ENCODE peak calls at places on chromosomes 13 and 19, in nine cellular contexts. One of them, this sample, is unnamed.
A peak's percentile ranks its signal among the peaks of the same experiment; 100 is the strongest.

GRCh38 chr19:932647-933552 is 7.1 kb downstream of the ARID3A start:
- DNase-seq in NCI-H1105: no peak
- DNase-seq in stimulated activated naive CD8-positive, alpha-beta T cell treated with anti-CD3 and anti-CD28 coated beads, Interleukin-15, amount 100 ng/mL, for 72 hours: no peak
- DNase-seq in iris pigment epithelial cell: peak; percentile 94
- DNase-seq in omental fat pad: no peak
- DNase-seq in HuH-7: no peak
- DNase-seq in AML-193: no peak
- DNase-seq in activated T-helper 2 cell treated with anti-CD3 and anti-CD28 coated beads, Interferon-gamma antibody, Interleukin-2, Interleukin-4, amounts not matched to agents 10 μg/mL and 5 μg/mL and 100 μg/mL, durations not matched to agents 14 hours and 24 hours and 36 hours: no peak
- DNase-seq in GM06990: peak; percentile 73
- DNase-seq in this sample: no peak

GRCh38 chr13:44380404-44381165 is 7.0 kb downstream of the SERP2 start:
- DNase-seq in NCI-H1105: no peak
- DNase-seq in stimulated activated naive CD8-positive, alpha-beta T cell treated with anti-CD3 and anti-CD28 coated beads, Interleukin-15, amount 100 ng/mL, for 72 hours: no peak
- DNase-seq in iris pigment epithelial cell: peak; percentile 35
- DNase-seq in omental fat pad: no peak
- DNase-seq in HuH-7: no peak
- DNase-seq in AML-193: no peak
- DNase-seq in activated T-helper 2 cell treated with anti-CD3 and anti-CD28 coated beads, Interferon-gamma antibody, Interleukin-2, Interleukin-4, amounts not matched to agents 10 μg/mL and 5 μg/mL and 100 μg/mL, durations not matched to agents 14 hours and 24 hours and 36 hours: no peak
- DNase-seq in GM06990: no peak
- DNase-seq in this sample: no peak

GRCh38 chr13:33016414-33017409 is at the start of gene KL:
- DNase-seq in NCI-H1105: no peak
- DNase-seq in stimulated activated naive CD8-positive, alpha-beta T cell treated with anti-CD3 and anti-CD28 coated beads, Interleukin-15, amount 100 ng/mL, for 72 hours: peak; percentile 47
- DNase-seq in iris pigment epithelial cell: no peak
- DNase-seq in omental fat pad: no peak
- DNase-seq in HuH-7: no peak
- DNase-seq in AML-193: no peak
- DNase-seq in activated T-helper 2 cell treated with anti-CD3 and anti-CD28 coated beads, Interferon-gamma antibody, Interleukin-2, Interleukin-4, amounts not matched to agents 10 μg/mL and 5 μg/mL and 100 μg/mL, durations not matched to agents 14 hours and 24 hours and 36 hours: no peak
- DNase-seq in GM06990: peak; percentile 64
- DNase-seq in this sample: no peak

GRCh38 chr19:29872224-29872731 is 60.5 kb downstream of the CCNE1 start:
- DNase-seq in NCI-H1105: peak; percentile 33
- DNase-seq in stimulated activated naive CD8-positive, alpha-beta T cell treated with anti-CD3 and anti-CD28 coated beads, Interleukin-15, amount 100 ng/mL, for 72 hours: peak; percentile 8
- DNase-seq in iris pigment epithelial cell: no peak
- DNase-seq in omental fat pad: no peak
- DNase-seq in HuH-7: peak; percentile 70
- DNase-seq in AML-193: no peak
- DNase-seq in activated T-helper 2 cell treated with anti-CD3 and anti-CD28 coated beads, Interferon-gamma antibody, Interleukin-2, Interleukin-4, amounts not matched to agents 10 μg/mL and 5 μg/mL and 100 μg/mL, durations not matched to agents 14 hours and 24 hours and 36 hours: no peak
- DNase-seq in GM06990: no peak
- DNase-seq in this sample: no peak

GRCh38 chr13:70623260-70623659 is 515.0 kb upstream of the KLHL1 start:
- DNase-seq in NCI-H1105: no peak
- DNase-seq in stimulated activated naive CD8-positive, alpha-beta T cell treated with anti-CD3 and anti-CD28 coated beads, Interleukin-15, amount 100 ng/mL, for 72 hours: no peak
- DNase-seq in iris pigment epithelial cell: peak; percentile 25
- DNase-seq in omental fat pad: no peak
- DNase-seq in HuH-7: no peak
- DNase-seq in AML-193: peak; percentile 60
- DNase-seq in activated T-helper 2 cell treated with anti-CD3 and anti-CD28 coated beads, Interferon-gamma antibody, Interleukin-2, Interleukin-4, amounts not matched to agents 10 μg/mL and 5 μg/mL and 100 μg/mL, durations not matched to agents 14 hours and 24 hours and 36 hours: no peak
- DNase-seq in GM06990: no peak
- DNase-seq in this sample: no peak

GRCh38 chr13:46914341-46914740 is 17.5 kb upstream of the HTR2A start:
- DNase-seq in NCI-H1105: no peak
- DNase-seq in stimulated activated naive CD8-positive, alpha-beta T cell treated with anti-CD3 and anti-CD28 coated beads, Interleukin-15, amount 100 ng/mL, for 72 hours: no peak
- DNase-seq in iris pigment epithelial cell: no peak
- DNase-seq in omental fat pad: no peak
- DNase-seq in HuH-7: no peak
- DNase-seq in AML-193: no peak
- DNase-seq in activated T-helper 2 cell treated with anti-CD3 and anti-CD28 coated beads, Interferon-gamma antibody, Interleukin-2, Interleukin-4, amounts not matched to agents 10 μg/mL and 5 μg/mL and 100 μg/mL, durations not matched to agents 14 hours and 24 hours and 36 hours: no peak
- DNase-seq in GM06990: no peak
- DNase-seq in this sample: no peak

GRCh38 chr19:38196948-38197656 is 26.9 kb downstream of the DPF1 start:
- DNase-seq in NCI-H1105: no peak
- DNase-seq in stimulated activated naive CD8-positive, alpha-beta T cell treated with anti-CD3 and anti-CD28 coated beads, Interleukin-15, amount 100 ng/mL, for 72 hours: no peak
- DNase-seq in iris pigment epithelial cell: no peak
- DNase-seq in omental fat pad: no peak
- DNase-seq in HuH-7: no peak
- DNase-seq in AML-193: no peak
- DNase-seq in activated T-helper 2 cell treated with anti-CD3 and anti-CD28 coated beads, Interferon-gamma antibody, Interleukin-2, Interleukin-4, amounts not matched to agents 10 μg/mL and 5 μg/mL and 100 μg/mL, durations not matched to agents 14 hours and 24 hours and 36 hours: no peak
- DNase-seq in GM06990: no peak
- DNase-seq in this sample: no peak

GRCh38 chr13:112962911-112963625 is 5.9 kb upstream of the MCF2L start:
- DNase-seq in NCI-H1105: no peak
- DNase-seq in stimulated activated naive CD8-positive, alpha-beta T cell treated with anti-CD3 and anti-CD28 coated beads, Interleukin-15, amount 100 ng/mL, for 72 hours: no peak
- DNase-seq in iris pigment epithelial cell: no peak
- DNase-seq in omental fat pad: no peak
- DNase-seq in HuH-7: no peak
- DNase-seq in AML-193: no peak
- DNase-seq in activated T-helper 2 cell treated with anti-CD3 and anti-CD28 coated beads, Interferon-gamma antibody, Interleukin-2, Interleukin-4, amounts not matched to agents 10 μg/mL and 5 μg/mL and 100 μg/mL, durations not matched to agents 14 hours and 24 hours and 36 hours: no peak
- DNase-seq in GM06990: no peak
- DNase-seq in this sample: no peak

GRCh38 chr13:66528139-66528538 is 702.0 kb downstream of the PCDH9 start:
- DNase-seq in NCI-H1105: no peak
- DNase-seq in stimulated activated naive CD8-positive, alpha-beta T cell treated with anti-CD3 and anti-CD28 coated beads, Interleukin-15, amount 100 ng/mL, for 72 hours: no peak
- DNase-seq in iris pigment epithelial cell: no peak
- DNase-seq in omental fat pad: no peak
- DNase-seq in HuH-7: no peak
- DNase-seq in AML-193: no peak
- DNase-seq in activated T-helper 2 cell treated with anti-CD3 and anti-CD28 coated beads, Interferon-gamma antibody, Interleukin-2, Interleukin-4, amounts not matched to agents 10 μg/mL and 5 μg/mL and 100 μg/mL, durations not matched to agents 14 hours and 24 hours and 36 hours: no peak
- DNase-seq in GM06990: no peak
- DNase-seq in this sample: no peak

GRCh38 chr19:13681509-13681908 is 82.8 kb upstream of the MRI1 start:
- DNase-seq in NCI-H1105: no peak
- DNase-seq in stimulated activated naive CD8-positive, alpha-beta T cell treated with anti-CD3 and anti-CD28 coated beads, Interleukin-15, amount 100 ng/mL, for 72 hours: no peak
- DNase-seq in iris pigment epithelial cell: no peak
- DNase-seq in omental fat pad: no peak
- DNase-seq in HuH-7: no peak
- DNase-seq in AML-193: no peak
- DNase-seq in activated T-helper 2 cell treated with anti-CD3 and anti-CD28 coated beads, Interferon-gamma antibody, Interleukin-2, Interleukin-4, amounts not matched to agents 10 μg/mL and 5 μg/mL and 100 μg/mL, durations not matched to agents 14 hours and 24 hours and 36 hours: no peak
- DNase-seq in GM06990: no peak
- DNase-seq in this sample: no peak

GRCh38 chr13:112053167-112053743 is 13.7 kb upstream of the SOX1 start:
- DNase-seq in NCI-H1105: no peak
- DNase-seq in stimulated activated naive CD8-positive, alpha-beta T cell treated with anti-CD3 and anti-CD28 coated beads, Interleukin-15, amount 100 ng/mL, for 72 hours: no peak
- DNase-seq in iris pigment epithelial cell: no peak
- DNase-seq in omental fat pad: no peak
- DNase-seq in HuH-7: no peak
- DNase-seq in AML-193: no peak
- DNase-seq in activated T-helper 2 cell treated with anti-CD3 and anti-CD28 coated beads, Interferon-gamma antibody, Interleukin-2, Interleukin-4, amounts not matched to agents 10 μg/mL and 5 μg/mL and 100 μg/mL, durations not matched to agents 14 hours and 24 hours and 36 hours: no peak
- DNase-seq in GM06990: no peak
- DNase-seq in this sample: no peak

GRCh38 chr13:27211771-27212364 is 39.5 kb upstream of the RPL21 start:
- DNase-seq in NCI-H1105: no peak
- DNase-seq in stimulated activated naive CD8-positive, alpha-beta T cell treated with anti-CD3 and anti-CD28 coated beads, Interleukin-15, amount 100 ng/mL, for 72 hours: no peak
- DNase-seq in iris pigment epithelial cell: peak; percentile 86
- DNase-seq in omental fat pad: no peak
- DNase-seq in HuH-7: no peak
- DNase-seq in AML-193: no peak
- DNase-seq in activated T-helper 2 cell treated with anti-CD3 and anti-CD28 coated beads, Interferon-gamma antibody, Interleukin-2, Interleukin-4, amounts not matched to agents 10 μg/mL and 5 μg/mL and 100 μg/mL, durations not matched to agents 14 hours and 24 hours and 36 hours: no peak
- DNase-seq in GM06990: no peak
- DNase-seq in this sample: no peak

GRCh38 chr19:29248332-29248844 is 35.4 kb upstream of the UQCRFS1 start:
- DNase-seq in NCI-H1105: no peak
- DNase-seq in stimulated activated naive CD8-positive, alpha-beta T cell treated with anti-CD3 and anti-CD28 coated beads, Interleukin-15, amount 100 ng/mL, for 72 hours: no peak
- DNase-seq in iris pigment epithelial cell: no peak
- DNase-seq in omental fat pad: no peak
- DNase-seq in HuH-7: no peak
- DNase-seq in AML-193: no peak
- DNase-seq in activated T-helper 2 cell treated with anti-CD3 and anti-CD28 coated beads, Interferon-gamma antibody, Interleukin-2, Interleukin-4, amounts not matched to agents 10 μg/mL and 5 μg/mL and 100 μg/mL, durations not matched to agents 14 hours and 24 hours and 36 hours: no peak
- DNase-seq in GM06990: no peak
- DNase-seq in this sample: no peak

GRCh38 chr13:59250276-59250990 is 913.3 kb downstream of the DIAPH3 start:
- DNase-seq in NCI-H1105: peak; percentile 39
- DNase-seq in stimulated activated naive CD8-positive, alpha-beta T cell treated with anti-CD3 and anti-CD28 coated beads, Interleukin-15, amount 100 ng/mL, for 72 hours: no peak
- DNase-seq in iris pigment epithelial cell: no peak
- DNase-seq in omental fat pad: no peak
- DNase-seq in HuH-7: no peak
- DNase-seq in AML-193: no peak
- DNase-seq in activated T-helper 2 cell treated with anti-CD3 and anti-CD28 coated beads, Interferon-gamma antibody, Interleukin-2, Interleukin-4, amounts not matched to agents 10 μg/mL and 5 μg/mL and 100 μg/mL, durations not matched to agents 14 hours and 24 hours and 36 hours: no peak
- DNase-seq in GM06990: no peak
- DNase-seq in this sample: no peak

GRCh38 chr19:5305163-5305562 is 35.4 kb downstream of the PTPRS start:
- DNase-seq in NCI-H1105: no peak
- DNase-seq in stimulated activated naive CD8-positive, alpha-beta T cell treated with anti-CD3 and anti-CD28 coated beads, Interleukin-15, amount 100 ng/mL, for 72 hours: no peak
- DNase-seq in iris pigment epithelial cell: no peak
- DNase-seq in omental fat pad: no peak
- DNase-seq in HuH-7: no peak
- DNase-seq in AML-193: no peak
- DNase-seq in activated T-helper 2 cell treated with anti-CD3 and anti-CD28 coated beads, Interferon-gamma antibody, Interleukin-2, Interleukin-4, amounts not matched to agents 10 μg/mL and 5 μg/mL and 100 μg/mL, durations not matched to agents 14 hours and 24 hours and 36 hours: no peak
- DNase-seq in GM06990: no peak
- DNase-seq in this sample: no peak

GRCh38 chr19:41540041-41540695 is 35.8 kb upstream of the CEACAM21 start:
- DNase-seq in NCI-H1105: no peak
- DNase-seq in stimulated activated naive CD8-positive, alpha-beta T cell treated with anti-CD3 and anti-CD28 coated beads, Interleukin-15, amount 100 ng/mL, for 72 hours: no peak
- DNase-seq in iris pigment epithelial cell: no peak
- DNase-seq in omental fat pad: no peak
- DNase-seq in HuH-7: no peak
- DNase-seq in AML-193: no peak
- DNase-seq in activated T-helper 2 cell treated with anti-CD3 and anti-CD28 coated beads, Interferon-gamma antibody, Interleukin-2, Interleukin-4, amounts not matched to agents 10 μg/mL and 5 μg/mL and 100 μg/mL, durations not matched to agents 14 hours and 24 hours and 36 hours: no peak
- DNase-seq in GM06990: no peak
- DNase-seq in this sample: no peak

GRCh38 chr19:2561895-2562294 is 86.0 kb downstream of the GADD45B start:
- DNase-seq in NCI-H1105: no peak
- DNase-seq in stimulated activated naive CD8-positive, alpha-beta T cell treated with anti-CD3 and anti-CD28 coated beads, Interleukin-15, amount 100 ng/mL, for 72 hours: peak; percentile 79
- DNase-seq in iris pigment epithelial cell: no peak
- DNase-seq in omental fat pad: no peak
- DNase-seq in HuH-7: no peak
- DNase-seq in AML-193: peak; percentile 30
- DNase-seq in activated T-helper 2 cell treated with anti-CD3 and anti-CD28 coated beads, Interferon-gamma antibody, Interleukin-2, Interleukin-4, amounts not matched to agents 10 μg/mL and 5 μg/mL and 100 μg/mL, durations not matched to agents 14 hours and 24 hours and 36 hours: peak; percentile 69
- DNase-seq in GM06990: peak; percentile 91
- DNase-seq in this sample: peak; percentile 93

GRCh38 chr19:17526922-17527321 is 15.5 kb downstream of the PGLS start:
- DNase-seq in NCI-H1105: no peak
- DNase-seq in stimulated activated naive CD8-positive, alpha-beta T cell treated with anti-CD3 and anti-CD28 coated beads, Interleukin-15, amount 100 ng/mL, for 72 hours: no peak
- DNase-seq in iris pigment epithelial cell: no peak
- DNase-seq in omental fat pad: no peak
- DNase-seq in HuH-7: no peak
- DNase-seq in AML-193: no peak
- DNase-seq in activated T-helper 2 cell treated with anti-CD3 and anti-CD28 coated beads, Interferon-gamma antibody, Interleukin-2, Interleukin-4, amounts not matched to agents 10 μg/mL and 5 μg/mL and 100 μg/mL, durations not matched to agents 14 hours and 24 hours and 36 hours: no peak
- DNase-seq in GM06990: peak; percentile 83
- DNase-seq in this sample: peak; percentile 85

GRCh38 chr19:36837902-36838783 is at the start of gene ZNF790:
- DNase-seq in NCI-H1105: peak; percentile 85
- DNase-seq in stimulated activated naive CD8-positive, alpha-beta T cell treated with anti-CD3 and anti-CD28 coated beads, Interleukin-15, amount 100 ng/mL, for 72 hours: peak; percentile 86
- DNase-seq in iris pigment epithelial cell: peak; percentile 90
- DNase-seq in omental fat pad: peak; percentile 65
- DNase-seq in HuH-7: peak; percentile 79
- DNase-seq in AML-193: peak; percentile 80
- DNase-seq in activated T-helper 2 cell treated with anti-CD3 and anti-CD28 coated beads, Interferon-gamma antibody, Interleukin-2, Interleukin-4, amounts not matched to agents 10 μg/mL and 5 μg/mL and 100 μg/mL, durations not matched to agents 14 hours and 24 hours and 36 hours: peak; percentile 77
- DNase-seq in GM06990: peak; percentile 91
- DNase-seq in this sample: peak; percentile 89

GRCh38 chr13:33870046-33870668 is 52.2 kb downstream of the RFC3 start:
- DNase-seq in NCI-H1105: peak; percentile 63
- DNase-seq in stimulated activated naive CD8-positive, alpha-beta T cell treated with anti-CD3 and anti-CD28 coated beads, Interleukin-15, amount 100 ng/mL, for 72 hours: no peak
- DNase-seq in iris pigment epithelial cell: no peak
- DNase-seq in omental fat pad: no peak
- DNase-seq in HuH-7: no peak
- DNase-seq in AML-193: no peak
- DNase-seq in activated T-helper 2 cell treated with anti-CD3 and anti-CD28 coated beads, Interferon-gamma antibody, Interleukin-2, Interleukin-4, amounts not matched to agents 10 μg/mL and 5 μg/mL and 100 μg/mL, durations not matched to agents 14 hours and 24 hours and 36 hours: no peak
- DNase-seq in GM06990: no peak
- DNase-seq in this sample: no peak

GRCh38 chr13:98976941-98977340 is 923 bp downstream of the DOCK9 start:
- DNase-seq in NCI-H1105: no peak
- DNase-seq in stimulated activated naive CD8-positive, alpha-beta T cell treated with anti-CD3 and anti-CD28 coated beads, Interleukin-15, amount 100 ng/mL, for 72 hours: no peak
- DNase-seq in iris pigment epithelial cell: peak; percentile 58
- DNase-seq in omental fat pad: no peak
- DNase-seq in HuH-7: no peak
- DNase-seq in AML-193: no peak
- DNase-seq in activated T-helper 2 cell treated with anti-CD3 and anti-CD28 coated beads, Interferon-gamma antibody, Interleukin-2, Interleukin-4, amounts not matched to agents 10 μg/mL and 5 μg/mL and 100 μg/mL, durations not matched to agents 14 hours and 24 hours and 36 hours: no peak
- DNase-seq in GM06990: no peak
- DNase-seq in this sample: no peak

GRCh38 chr13:94153586-94153985 is 325.9 kb downstream of the DCT start:
- DNase-seq in NCI-H1105: no peak
- DNase-seq in stimulated activated naive CD8-positive, alpha-beta T cell treated with anti-CD3 and anti-CD28 coated beads, Interleukin-15, amount 100 ng/mL, for 72 hours: no peak
- DNase-seq in iris pigment epithelial cell: no peak
- DNase-seq in omental fat pad: no peak
- DNase-seq in HuH-7: no peak
- DNase-seq in AML-193: no peak
- DNase-seq in activated T-helper 2 cell treated with anti-CD3 and anti-CD28 coated beads, Interferon-gamma antibody, Interleukin-2, Interleukin-4, amounts not matched to agents 10 μg/mL and 5 μg/mL and 100 μg/mL, durations not matched to agents 14 hours and 24 hours and 36 hours: no peak
- DNase-seq in GM06990: no peak
- DNase-seq in this sample: no peak

GRCh38 chr13:20412761-20413355 is 112.8 kb downstream of the CRYL1 start:
- DNase-seq in NCI-H1105: no peak
- DNase-seq in stimulated activated naive CD8-positive, alpha-beta T cell treated with anti-CD3 and anti-CD28 coated beads, Interleukin-15, amount 100 ng/mL, for 72 hours: no peak
- DNase-seq in iris pigment epithelial cell: peak; percentile 15
- DNase-seq in omental fat pad: no peak
- DNase-seq in HuH-7: no peak
- DNase-seq in AML-193: no peak
- DNase-seq in activated T-helper 2 cell treated with anti-CD3 and anti-CD28 coated beads, Interferon-gamma antibody, Interleukin-2, Interleukin-4, amounts not matched to agents 10 μg/mL and 5 μg/mL and 100 μg/mL, durations not matched to agents 14 hours and 24 hours and 36 hours: no peak
- DNase-seq in GM06990: no peak
- DNase-seq in this sample: no peak

GRCh38 chr13:78680064-78680463 is 21.1 kb upstream of the OBI1 start:
- DNase-seq in NCI-H1105: peak; percentile 46
- DNase-seq in stimulated activated naive CD8-positive, alpha-beta T cell treated with anti-CD3 and anti-CD28 coated beads, Interleukin-15, amount 100 ng/mL, for 72 hours: no peak
- DNase-seq in iris pigment epithelial cell: no peak
- DNase-seq in omental fat pad: no peak
- DNase-seq in HuH-7: no peak
- DNase-seq in AML-193: no peak
- DNase-seq in activated T-helper 2 cell treated with anti-CD3 and anti-CD28 coated beads, Interferon-gamma antibody, Interleukin-2, Interleukin-4, amounts not matched to agents 10 μg/mL and 5 μg/mL and 100 μg/mL, durations not matched to agents 14 hours and 24 hours and 36 hours: no peak
- DNase-seq in GM06990: no peak
- DNase-seq in this sample: no peak

GRCh38 chr13:97004096-97004876 is 10.0 kb upstream of the OXGR1 start:
- DNase-seq in NCI-H1105: no peak
- DNase-seq in stimulated activated naive CD8-positive, alpha-beta T cell treated with anti-CD3 and anti-CD28 coated beads, Interleukin-15, amount 100 ng/mL, for 72 hours: no peak
- DNase-seq in iris pigment epithelial cell: peak; percentile 91
- DNase-seq in omental fat pad: no peak
- DNase-seq in HuH-7: no peak
- DNase-seq in AML-193: no peak
- DNase-seq in activated T-helper 2 cell treated with anti-CD3 and anti-CD28 coated beads, Interferon-gamma antibody, Interleukin-2, Interleukin-4, amounts not matched to agents 10 μg/mL and 5 μg/mL and 100 μg/mL, durations not matched to agents 14 hours and 24 hours and 36 hours: no peak
- DNase-seq in GM06990: no peak
- DNase-seq in this sample: no peak

GRCh38 chr13:108003626-108004025 is 211.7 kb downstream of the LIG4 start:
- DNase-seq in NCI-H1105: peak; percentile 98
- DNase-seq in stimulated activated naive CD8-positive, alpha-beta T cell treated with anti-CD3 and anti-CD28 coated beads, Interleukin-15, amount 100 ng/mL, for 72 hours: no peak
- DNase-seq in iris pigment epithelial cell: no peak
- DNase-seq in omental fat pad: no peak
- DNase-seq in HuH-7: no peak
- DNase-seq in AML-193: no peak
- DNase-seq in activated T-helper 2 cell treated with anti-CD3 and anti-CD28 coated beads, Interferon-gamma antibody, Interleukin-2, Interleukin-4, amounts not matched to agents 10 μg/mL and 5 μg/mL and 100 μg/mL, durations not matched to agents 14 hours and 24 hours and 36 hours: no peak
- DNase-seq in GM06990: no peak
- DNase-seq in this sample: no peak

GRCh38 chr13:35720690-35721554 is 244.4 kb upstream of the MAB21L1 start:
- DNase-seq in NCI-H1105: no peak
- DNase-seq in stimulated activated naive CD8-positive, alpha-beta T cell treated with anti-CD3 and anti-CD28 coated beads, Interleukin-15, amount 100 ng/mL, for 72 hours: peak; percentile 47
- DNase-seq in iris pigment epithelial cell: peak; percentile 36
- DNase-seq in omental fat pad: no peak
- DNase-seq in HuH-7: peak; percentile 59
- DNase-seq in AML-193: peak; percentile 14
- DNase-seq in activated T-helper 2 cell treated with anti-CD3 and anti-CD28 coated beads, Interferon-gamma antibody, Interleukin-2, Interleukin-4, amounts not matched to agents 10 μg/mL and 5 μg/mL and 100 μg/mL, durations not matched to agents 14 hours and 24 hours and 36 hours: peak; percentile 11
- DNase-seq in GM06990: no peak
- DNase-seq in this sample: peak; percentile 23

GRCh38 chr13:37923236-37923635 is 53.7 kb upstream of the TRPC4 start:
- DNase-seq in NCI-H1105: no peak
- DNase-seq in stimulated activated naive CD8-positive, alpha-beta T cell treated with anti-CD3 and anti-CD28 coated beads, Interleukin-15, amount 100 ng/mL, for 72 hours: no peak
- DNase-seq in iris pigment epithelial cell: no peak
- DNase-seq in omental fat pad: no peak
- DNase-seq in HuH-7: no peak
- DNase-seq in AML-193: no peak
- DNase-seq in activated T-helper 2 cell treated with anti-CD3 and anti-CD28 coated beads, Interferon-gamma antibody, Interleukin-2, Interleukin-4, amounts not matched to agents 10 μg/mL and 5 μg/mL and 100 μg/mL, durations not matched to agents 14 hours and 24 hours and 36 hours: no peak
- DNase-seq in GM06990: no peak
- DNase-seq in this sample: no peak

GRCh38 chr13:44726777-44727176 is 150.6 kb upstream of the TSC22D1 start:
- DNase-seq in NCI-H1105: no peak
- DNase-seq in stimulated activated naive CD8-positive, alpha-beta T cell treated with anti-CD3 and anti-CD28 coated beads, Interleukin-15, amount 100 ng/mL, for 72 hours: no peak
- DNase-seq in iris pigment epithelial cell: no peak
- DNase-seq in omental fat pad: no peak
- DNase-seq in HuH-7: no peak
- DNase-seq in AML-193: no peak
- DNase-seq in activated T-helper 2 cell treated with anti-CD3 and anti-CD28 coated beads, Interferon-gamma antibody, Interleukin-2, Interleukin-4, amounts not matched to agents 10 μg/mL and 5 μg/mL and 100 μg/mL, durations not matched to agents 14 hours and 24 hours and 36 hours: no peak
- DNase-seq in GM06990: no peak
- DNase-seq in this sample: no peak